ENCODE peak calls at places on chromosomes 12 and 14, in four cellular contexts. One of them, this sample, is unnamed.

GRCh38 chr12:99253068-99253467 is 394.5 kb upstream of the GARIN6 start:
- DNase-seq in NCI-H1694: no peak
- DNase-seq in amygdala: no peak
- DNase-seq in right cardiac atrium: no peak
- DNase-seq in this sample: no peak

GRCh38 chr14:101354726-101355125 is 206.6 kb upstream of the DIO3 start:
- DNase-seq in right cardiac atrium: no peak
- DNase-seq in amygdala: no peak
- DNase-seq in NCI-H1694: no peak
- DNase-seq in this sample: peak

GRCh38 chr12:6927999-6928702 is 392 bp downstream of the ATN1 start:
- DNase-seq in right cardiac atrium: peak
- DNase-seq in NCI-H1694: no peak
- DNase-seq in amygdala: no peak
- DNase-seq in this sample: no peak

GRCh38 chr12:1457901-1458300 is 136.5 kb downstream of the FBXL14 start:
- DNase-seq in right cardiac atrium: no peak
- DNase-seq in amygdala: no peak
- DNase-seq in NCI-H1694: no peak
- DNase-seq in this sample: no peak

GRCh38 chr12:51234533-51234932 is 4.1 kb upstream of the DAZAP2 start:
- DNase-seq in amygdala: no peak
- DNase-seq in right cardiac atrium: no peak
- DNase-seq in NCI-H1694: no peak
- DNase-seq in this sample: no peak

GRCh38 chr12:26841085-26841484 is 8.1 kb upstream of the ITPR2 start:
- DNase-seq in NCI-H1694: no peak
- DNase-seq in right cardiac atrium: no peak
- DNase-seq in amygdala: no peak
- DNase-seq in this sample: no peak

GRCh38 chr14:55926007-55926406 is 192.2 kb upstream of the PELI2 start:
- DNase-seq in amygdala: no peak
- DNase-seq in NCI-H1694: no peak
- DNase-seq in right cardiac atrium: no peak
- DNase-seq in this sample: no peak

GRCh38 chr14:35252485-35252884 is 39.7 kb upstream of the PSMA6 start:
- DNase-seq in NCI-H1694: no peak
- DNase-seq in amygdala: no peak
- DNase-seq in right cardiac atrium: no peak
- DNase-seq in this sample: no peak

GRCh38 chr14:22311625-22312024 is 277.4 kb downstream of the DAD1 start:
- DNase-seq in right cardiac atrium: no peak
- DNase-seq in amygdala: no peak
- DNase-seq in NCI-H1694: no peak
- DNase-seq in this sample: no peak

GRCh38 chr12:122835693-122836026 is 403 bp downstream of the HIP1R start:
- DNase-seq in right cardiac atrium: no peak
- DNase-seq in NCI-H1694: no peak
- DNase-seq in amygdala: no peak
- DNase-seq in this sample: no peak

GRCh38 chr14:99230271-99231141 is 41.5 kb downstream of the BCL11B start:
- DNase-seq in amygdala: no peak
- DNase-seq in NCI-H1694: no peak
- DNase-seq in right cardiac atrium: no peak
- DNase-seq in this sample: no peak

GRCh38 chr14:99945732-99946651 is 119.2 kb upstream of the EVL start:
- DNase-seq in NCI-H1694: peak
- DNase-seq in right cardiac atrium: no peak
- DNase-seq in amygdala: no peak
- DNase-seq in this sample: no peak

GRCh38 chr12:55658635-55659391 is 22.1 kb downstream of the OR10P1 start:
- DNase-seq in right cardiac atrium: no peak
- DNase-seq in NCI-H1694: no peak
- DNase-seq in amygdala: no peak
- DNase-seq in this sample: no peak

GRCh38 chr12:120231316-120232011 is 30.6 kb upstream of the RPLP0 start:
- DNase-seq in amygdala: no peak
- DNase-seq in right cardiac atrium: peak
- DNase-seq in NCI-H1694: no peak
- DNase-seq in this sample: no peak

GRCh38 chr14:80146941-80147340 is 64.4 kb downstream of the DIO2 start:
- DNase-seq in NCI-H1694: no peak
- DNase-seq in amygdala: no peak
- DNase-seq in right cardiac atrium: no peak
- DNase-seq in this sample: no peak

GRCh38 chr12:121124402-121125109 is 8.1 kb upstream of the P2RX7 start:
- DNase-seq in amygdala: no peak
- DNase-seq in right cardiac atrium: no peak
- DNase-seq in NCI-H1694: no peak
- DNase-seq in this sample: no peak

GRCh38 chr12:54019924-54020586 is 8.2 kb upstream of the HOXC6 start:
- DNase-seq in NCI-H1694: no peak
- DNase-seq in amygdala: no peak
- DNase-seq in right cardiac atrium: no peak
- DNase-seq in this sample: no peak

GRCh38 chr14:102917469-102918211 is 4.8 kb upstream of the AMN start:
- DNase-seq in amygdala: no peak
- DNase-seq in NCI-H1694: peak
- DNase-seq in right cardiac atrium: peak
- DNase-seq in this sample: peak

GRCh38 chr12:108807996-108808725 is 49.2 kb downstream of the SSH1 start:
- DNase-seq in amygdala: no peak
- DNase-seq in NCI-H1694: peak
- DNase-seq in right cardiac atrium: no peak
- DNase-seq in this sample: no peak

GRCh38 chr14:31075144-31075543 is 49.0 kb upstream of the STRN3 start:
- DNase-seq in right cardiac atrium: no peak
- DNase-seq in NCI-H1694: no peak
- DNase-seq in amygdala: no peak
- DNase-seq in this sample: no peak

GRCh38 chr14:104876251-104876699 is 11.2 kb downstream of the CEP170B start:
- DNase-seq in right cardiac atrium: peak
- DNase-seq in NCI-H1694: no peak
- DNase-seq in amygdala: no peak
- DNase-seq in this sample: no peak

GRCh38 chr14:34113051-34113511 is 162.2 kb upstream of the EGLN3 start:
- DNase-seq in NCI-H1694: no peak
- DNase-seq in right cardiac atrium: no peak
- DNase-seq in amygdala: no peak
- DNase-seq in this sample: no peak

GRCh38 chr14:22391908-22392307 is 197.1 kb downstream of the DAD1 start:
- DNase-seq in NCI-H1694: no peak
- DNase-seq in right cardiac atrium: peak
- DNase-seq in amygdala: peak
- DNase-seq in this sample: peak

This sample was measured in sciatic nerve.